ENCODE peak calls at places on chromosomes 3 and 15, in four cellular contexts. One of them, this sample, is unnamed.

GRCh38 chr15:67125589-67126502 is 60.4 kb downstream of the SMAD3 start:
- DNase-seq in endodermal cell: no peak
- DNase-seq in choroid plexus epithelial cell: peak
- DNase-seq in GM23338: no peak
- DNase-seq in this sample: no peak

GRCh38 chr3:12489832-12490231 is 5.6 kb downstream of the TSEN2 start:
- DNase-seq in endodermal cell: no peak
- DNase-seq in GM23338: peak
- DNase-seq in choroid plexus epithelial cell: peak
- DNase-seq in this sample: no peak

GRCh38 chr3:128487813-128488635 is 5.0 kb downstream of the GATA2 start:
- DNase-seq in choroid plexus epithelial cell: peak
- DNase-seq in endodermal cell: peak
- DNase-seq in GM23338: peak
- DNase-seq in this sample: no peak

GRCh38 chr3:14452676-14453367 is 50.4 kb downstream of the SLC6A6 start:
- DNase-seq in GM23338: no peak
- DNase-seq in endodermal cell: no peak
- DNase-seq in choroid plexus epithelial cell: peak
- DNase-seq in this sample: no peak

GRCh38 chr3:127124135-127124534 is 68.8 kb upstream of the PRR23E start:
- DNase-seq in GM23338: peak
- DNase-seq in choroid plexus epithelial cell: peak
- DNase-seq in endodermal cell: peak
- DNase-seq in this sample: no peak

GRCh38 chr3:97940034-97940433 is 32.2 kb downstream of the RIOX2 start:
- DNase-seq in endodermal cell: peak
- DNase-seq in GM23338: peak
- DNase-seq in choroid plexus epithelial cell: peak
- DNase-seq in this sample: no peak

GRCh38 chr3:197926418-197926817 is 23.6 kb upstream of the RPL35A start:
- DNase-seq in GM23338: peak
- DNase-seq in choroid plexus epithelial cell: no peak
- DNase-seq in endodermal cell: peak
- DNase-seq in this sample: no peak

GRCh38 chr3:162704991-162705390 is 1208.4 kb downstream of the OTOL1 start:
- DNase-seq in GM23338: no peak
- DNase-seq in endodermal cell: no peak
- DNase-seq in choroid plexus epithelial cell: no peak
- DNase-seq in this sample: no peak

GRCh38 chr15:26555898-26556297 is 217.0 kb downstream of the GABRB3 start:
- DNase-seq in GM23338: no peak
- DNase-seq in endodermal cell: no peak
- DNase-seq in choroid plexus epithelial cell: no peak
- DNase-seq in this sample: no peak

GRCh38 chr15:71547066-71547465 is 263.3 kb upstream of the NR2E3 start:
- DNase-seq in choroid plexus epithelial cell: peak
- DNase-seq in GM23338: peak
- DNase-seq in endodermal cell: no peak
- DNase-seq in this sample: no peak

GRCh38 chr3:1048558-1048957 is 44.3 kb upstream of the CNTN6 start:
- DNase-seq in choroid plexus epithelial cell: no peak
- DNase-seq in GM23338: no peak
- DNase-seq in endodermal cell: no peak
- DNase-seq in this sample: no peak

GRCh38 chr3:177693596-177693995 is 496.3 kb upstream of the TBL1XR1 start:
- DNase-seq in choroid plexus epithelial cell: no peak
- DNase-seq in endodermal cell: no peak
- DNase-seq in GM23338: no peak
- DNase-seq in this sample: no peak

GRCh38 chr3:127063916-127064315 is 81.0 kb downstream of the PLXNA1 start:
- DNase-seq in choroid plexus epithelial cell: no peak
- DNase-seq in GM23338: no peak
- DNase-seq in endodermal cell: no peak
- DNase-seq in this sample: no peak

GRCh38 chr3:27633224-27633545 is 88.9 kb downstream of the EOMES start:
- DNase-seq in choroid plexus epithelial cell: no peak
- DNase-seq in GM23338: no peak
- DNase-seq in endodermal cell: no peak
- DNase-seq in this sample: no peak

GRCh38 chr3:12479919-12480425 is 4.3 kb upstream of the TSEN2 start:
- DNase-seq in endodermal cell: peak
- DNase-seq in choroid plexus epithelial cell: peak
- DNase-seq in GM23338: peak
- DNase-seq in this sample: peak

GRCh38 chr3:31448035-31448881 is 84.5 kb upstream of the STT3B start:
- DNase-seq in GM23338: peak
- DNase-seq in choroid plexus epithelial cell: peak
- DNase-seq in endodermal cell: peak
- DNase-seq in this sample: no peak

GRCh38 chr3:19885468-19885867 is 48.5 kb downstream of the EFHB start:
- DNase-seq in choroid plexus epithelial cell: peak
- DNase-seq in GM23338: peak
- DNase-seq in endodermal cell: no peak
- DNase-seq in this sample: no peak

GRCh38 chr3:8805774-8806173 is 36.4 kb upstream of the OXTR start:
- DNase-seq in choroid plexus epithelial cell: no peak
- DNase-seq in GM23338: no peak
- DNase-seq in endodermal cell: no peak
- DNase-seq in this sample: no peak

GRCh38 chr3:42256135-42256819 is 9.7 kb downstream of the CCK start:
- DNase-seq in GM23338: no peak
- DNase-seq in choroid plexus epithelial cell: peak
- DNase-seq in endodermal cell: no peak
- DNase-seq in this sample: no peak

GRCh38 chr15:73691398-73691797 is 7.2 kb downstream of the CD276 start:
- DNase-seq in GM23338: peak
- DNase-seq in endodermal cell: peak
- DNase-seq in choroid plexus epithelial cell: peak
- DNase-seq in this sample: no peak

GRCh38 chr3:99883138-99883461 is 65.4 kb downstream of the CMSS1 start:
- DNase-seq in choroid plexus epithelial cell: no peak
- DNase-seq in GM23338: no peak
- DNase-seq in endodermal cell: no peak
- DNase-seq in this sample: no peak

GRCh38 chr15:24901409-24901808 is 53.4 kb upstream of the SNRPN start:
- DNase-seq in GM23338: no peak
- DNase-seq in endodermal cell: no peak
- DNase-seq in choroid plexus epithelial cell: no peak
- DNase-seq in this sample: no peak

GRCh38 chr15:44541282-44541958 is 4.5 kb downstream of the EIF3J start:
- DNase-seq in choroid plexus epithelial cell: peak
- DNase-seq in endodermal cell: no peak
- DNase-seq in GM23338: no peak
- DNase-seq in this sample: no peak

DNA sequence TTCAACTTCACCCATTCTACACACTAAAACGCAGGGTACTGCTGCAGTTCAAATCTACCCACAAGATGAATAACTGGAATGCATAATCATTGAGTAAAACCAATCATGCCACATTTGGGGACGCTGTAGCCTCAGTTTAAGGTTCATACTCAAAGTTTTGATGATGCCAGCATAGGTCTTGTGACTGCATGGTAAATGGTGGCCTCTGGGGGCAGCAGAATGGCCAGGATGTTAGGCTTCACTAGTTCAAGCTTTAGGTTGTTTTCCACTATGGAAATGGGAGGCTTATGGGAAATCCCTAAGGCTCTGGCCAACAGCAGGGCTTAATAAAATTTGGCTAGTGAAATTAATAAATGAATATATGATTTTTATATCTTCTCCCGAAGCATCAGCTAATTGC is 104.3 kb upstream of the TSC22D2 start:
- DNase-seq in choroid plexus epithelial cell: no peak
- DNase-seq in endodermal cell: peak
- DNase-seq in GM23338: peak
- DNase-seq in this sample: no peak
- TF ChIP-seq CTCF in choroid plexus epithelial cell: peak
- TF ChIP-seq CTCF in endodermal cell: peak
- TF ChIP-seq CTCF in GM23338: peak
- TF ChIP-seq CTCF in this sample: peak

DNA sequence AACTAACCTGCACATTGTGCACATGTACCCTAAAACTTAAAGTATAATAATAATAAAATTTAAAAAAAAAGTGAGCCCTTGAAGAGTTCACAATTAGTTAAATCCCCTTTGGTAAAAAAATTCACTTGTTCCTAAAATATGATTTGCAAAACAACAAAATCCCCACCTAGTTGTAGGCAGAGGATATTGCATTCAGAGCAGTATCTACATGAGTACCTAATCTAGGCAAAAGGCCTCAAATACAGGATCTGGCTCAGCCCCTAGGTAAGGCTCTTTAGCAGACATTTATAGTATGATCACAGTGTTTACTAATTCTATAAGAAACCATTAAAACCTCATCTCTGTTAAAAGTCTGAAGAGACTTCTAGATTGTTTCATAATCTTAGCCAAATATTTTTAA is 89.3 kb upstream of the CCDC80 start:
- DNase-seq in GM23338: no peak
- DNase-seq in choroid plexus epithelial cell: peak
- DNase-seq in endodermal cell: no peak
- DNase-seq in this sample: no peak
- TF ChIP-seq CTCF in GM23338: no peak
- TF ChIP-seq CTCF in choroid plexus epithelial cell: peak
- TF ChIP-seq CTCF in endodermal cell: peak
- TF ChIP-seq CTCF in this sample: no peak

GRCh38 chr3:148307443-148307843 is 390.3 kb upstream of the AGTR1 start:
- DNase-seq in GM23338: no peak
- DNase-seq in endodermal cell: no peak
- DNase-seq in choroid plexus epithelial cell: no peak
- DNase-seq in this sample: no peak

DNA sequence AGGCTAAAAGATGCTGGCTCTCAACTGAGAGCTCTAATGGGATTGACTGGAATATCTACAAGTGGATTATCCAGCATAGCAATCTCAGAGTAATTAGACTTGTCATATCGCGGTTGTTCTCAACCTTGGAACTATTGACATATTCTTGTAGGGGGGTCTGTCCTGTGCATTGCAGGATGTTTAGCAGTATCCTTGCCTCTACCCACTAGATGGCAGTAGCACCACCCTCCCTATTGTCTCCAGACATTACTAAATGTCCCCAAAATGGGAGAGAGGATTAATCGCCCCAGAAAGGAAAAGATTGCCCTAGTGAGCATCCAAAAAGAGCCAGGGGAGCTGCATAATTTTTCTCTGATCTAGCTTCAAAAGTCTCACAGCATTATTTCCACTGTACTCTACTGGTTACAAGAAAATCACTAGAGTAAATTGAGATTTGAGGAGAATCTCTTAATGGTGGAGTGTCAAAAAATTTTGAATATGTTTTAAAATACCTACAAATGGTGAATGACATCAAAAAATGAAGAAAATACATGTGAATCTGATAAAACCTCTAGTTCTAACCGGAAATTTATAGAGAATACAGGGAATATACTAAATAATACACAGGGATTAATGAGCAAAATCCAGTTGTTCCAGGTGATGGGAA is 388.2 kb upstream of the AGTR1 start:
- DNase-seq in choroid plexus epithelial cell: peak
- DNase-seq in GM23338: peak
- DNase-seq in endodermal cell: peak
- DNase-seq in this sample: no peak
- TF ChIP-seq CTCF in choroid plexus epithelial cell: peak
- TF ChIP-seq CTCF in GM23338: peak
- TF ChIP-seq CTCF in endodermal cell: peak
- TF ChIP-seq CTCF in this sample: peak

DNA sequence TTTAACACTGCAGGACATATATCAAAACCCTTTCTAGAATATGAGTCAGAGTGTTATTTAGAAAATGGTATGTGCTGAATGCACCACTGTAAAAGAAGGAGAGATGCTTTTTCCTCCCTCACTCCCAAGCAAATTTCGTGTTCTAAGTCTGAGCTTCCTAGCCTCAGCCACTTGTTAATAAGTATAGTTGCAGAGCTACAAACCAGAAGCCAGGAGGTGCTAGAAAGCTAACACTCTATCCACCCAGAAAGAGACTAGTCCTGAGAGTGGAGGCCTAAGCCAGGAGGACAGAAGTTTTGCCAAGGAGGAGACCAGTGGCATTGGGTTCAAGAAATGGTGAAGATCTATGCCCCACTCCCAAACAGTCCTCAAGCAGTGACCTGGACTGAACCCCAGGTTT is 40.5 kb upstream of the GYG1 start:
- DNase-seq in choroid plexus epithelial cell: peak
- DNase-seq in GM23338: peak
- DNase-seq in endodermal cell: no peak
- DNase-seq in this sample: no peak
- TF ChIP-seq CTCF in choroid plexus epithelial cell: peak
- TF ChIP-seq CTCF in GM23338: peak
- TF ChIP-seq CTCF in endodermal cell: peak
- TF ChIP-seq CTCF in this sample: no peak

This sample was measured in progenitor cell of endocrine pancreas.